ENCODE peak calls at places on chromosomes 4 and X, in ten cellular contexts. F, N, V, J, M, Q, O, H, D and P are unnamed samples.

GRCh38 chr4:57089549-57089948 is 20.6 kb downstream of the IGFBP7 start:
- DNase-seq in N (no peak), F (no peak), O (no peak), D (no peak), J (no peak), V (no peak), M (no peak), H (peak; percentile 51), Q (no peak), P (no peak)

GRCh38 chrX:40145001-40145631 is 47.4 kb upstream of the BCOR start:
- DNase-seq in M (no peak), V (no peak), F (no peak), O (peak; percentile 66), J (no peak), Q (no peak), H (no peak), N (no peak), D (no peak), P (peak; percentile 50)

GRCh38 chr4:124641715-124642380 is 70.7 kb downstream of the ANKRD50 start:
- DNase-seq in O (no peak), N (no peak), D (peak; percentile 94), F (peak; percentile 10), M (no peak), H (no peak), Q (no peak), J (no peak), V (no peak), P (peak; percentile 89)

GRCh38 chr4:71261633-71262121 is 77.1 kb upstream of the SLC4A4 start:
- DNase-seq in O (no peak), M (no peak), N (peak; percentile 25), V (no peak), H (no peak), F (no peak), D (peak; percentile 37), J (no peak), Q (no peak), P (no peak)

GRCh38 chr4:2716236-2716635 is 39.9 kb downstream of the TNIP2 start:
- DNase-seq in O (no peak), J (no peak), N (no peak), D (no peak), Q (no peak), M (no peak), H (peak; percentile 9), F (no peak), V (no peak), P (no peak)

GRCh38 chr4:182141046-182141445 is 102.2 kb upstream of the TENM3 start:
- DNase-seq in F (no peak), Q (no peak), V (no peak), O (peak; percentile 64), N (peak; percentile 30), D (no peak), J (peak; percentile 47), H (no peak), M (no peak), P (peak; percentile 9)

GRCh38 chr4:167623241-167623572 is 388.9 kb upstream of the SPOCK3 start:
- DNase-seq in N (no peak), M (no peak), O (no peak), H (no peak), F (no peak), V (no peak), Q (no peak), D (no peak), J (no peak), P (no peak)

GRCh38 chr4:141783770-141784169 is 147.4 kb downstream of the IL15 start:
- DNase-seq in O (no peak), H (no peak), F (no peak), V (no peak), M (no peak), Q (no peak), D (no peak), N (no peak), J (no peak), P (no peak)

GRCh38 chr4:188201851-188202250 is 62.6 kb downstream of the TRIML1 start:
- DNase-seq in V (no peak), F (no peak), M (no peak), N (no peak), J (no peak), D (peak; percentile 71), H (no peak), O (no peak), Q (no peak), P (no peak)

GRCh38 chr4:145436114-145436513 is 45.5 kb upstream of the SMAD1 start:
- DNase-seq in F (no peak), V (no peak), O (no peak), J (no peak), M (no peak), D (no peak), Q (no peak), H (no peak), N (no peak), P (no peak)

GRCh38 chr4:6493668-6494304 is 21.4 kb upstream of the PPP2R2C start:
- DNase-seq in H (peak; percentile 55), M (no peak), V (no peak), O (peak; percentile 78), Q (no peak), N (peak; percentile 11), D (peak; percentile 3), J (peak; percentile 69), F (no peak), P (peak; percentile 14)

GRCh38 chrX:26788402-26788998 is 572.5 kb downstream of the MAGEB5 start:
- DNase-seq in Q (no peak), D (no peak), H (no peak), M (no peak), J (no peak), O (no peak), V (no peak), N (no peak), F (no peak), P (no peak)

DNA sequence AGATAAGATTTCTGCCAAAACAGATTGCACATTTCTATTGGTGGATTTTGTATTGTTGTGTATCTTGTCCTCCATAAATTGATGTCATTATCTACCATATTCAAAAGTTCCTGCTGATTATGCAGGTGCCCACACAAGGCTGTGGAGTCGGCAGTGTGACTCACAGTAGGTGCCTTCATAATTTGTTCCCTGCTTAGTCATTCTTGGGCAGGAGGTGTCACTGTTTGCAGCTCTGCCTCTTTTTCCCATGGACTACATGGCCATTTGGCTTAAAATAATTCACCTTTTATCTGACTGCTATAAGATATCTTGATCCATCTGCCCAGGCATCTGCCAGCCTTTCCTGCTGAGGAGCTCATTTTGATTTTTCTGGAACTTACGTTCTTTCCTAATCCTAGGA is 33.6 kb upstream of the ENPEP start:
- DNase-seq in O (peak; percentile 14), Q (no peak), F (no peak), H (no peak), V (no peak), D (no peak), M (no peak), J (no peak), N (no peak), P (no peak)
- TF ChIP-seq CTCF in O (peak; percentile 61), Q (no peak), F (no peak), H (no peak), V (no peak), D (no peak), M (no peak), J (no peak), N (no peak), P (no peak)

DNA sequence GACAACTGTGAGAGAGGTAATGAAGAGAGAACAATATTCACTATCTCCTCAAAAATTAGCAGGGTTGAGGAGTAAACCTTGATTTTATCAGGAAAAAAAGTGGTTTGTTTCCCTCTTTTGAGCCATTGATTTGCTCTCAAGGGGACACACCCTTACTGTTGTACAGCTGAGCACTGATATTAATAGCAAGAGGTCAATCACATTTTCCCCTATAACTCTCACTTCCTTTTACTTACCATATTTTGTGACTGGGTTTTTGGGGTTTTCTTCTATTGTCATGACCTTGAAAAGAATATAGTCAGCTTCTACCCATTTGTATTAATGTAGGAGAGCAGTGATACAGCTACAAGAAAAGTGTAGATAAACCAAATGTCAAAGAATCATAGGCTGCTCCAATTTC is 70.2 kb upstream of the LONRF3 start:
- DNase-seq in M (no peak), D (no peak), Q (no peak), V (no peak), J (no peak), H (no peak), F (no peak), O (no peak), N (no peak), P (no peak)
- TF ChIP-seq CTCF in M (no peak), D (no peak), Q (no peak), V (no peak), J (no peak), H (no peak), F (no peak), O (no peak), N (no peak), P (no peak)

GRCh38 chr4:172596206-172596605 is 572.4 kb upstream of the GALNT7 start:
- DNase-seq in O (peak; percentile 41), V (no peak), M (no peak), D (no peak), J (no peak), F (no peak), H (no peak), Q (no peak), N (no peak), P (no peak)
- TF ChIP-seq CTCF in O (peak; percentile 48), V (no peak), M (no peak), D (no peak), J (no peak), F (no peak), H (no peak), Q (no peak), N (no peak), P (no peak)

DNA sequence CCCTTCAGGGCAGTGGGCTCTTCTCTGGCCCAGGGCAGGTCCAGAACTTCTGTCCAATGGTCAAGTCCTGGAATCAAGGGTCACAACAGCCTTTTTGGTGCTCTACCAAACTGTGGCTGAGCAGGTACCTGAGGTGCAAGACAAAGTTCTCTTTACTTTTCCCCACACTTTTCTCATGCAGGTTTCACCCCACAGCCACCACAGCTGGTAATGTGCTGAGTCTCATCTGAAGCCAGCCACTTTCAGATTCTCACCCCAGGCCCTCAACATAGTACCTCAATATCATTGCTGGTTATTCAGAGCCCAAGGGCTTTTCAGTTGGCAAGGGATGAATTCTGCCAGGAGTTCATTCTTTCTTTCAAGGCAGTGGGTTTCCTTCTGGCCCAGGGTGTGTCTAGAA is 426.0 kb downstream of the TECRL start:
- DNase-seq in O (no peak), F (no peak), N (no peak), Q (no peak), V (no peak), H (no peak), M (no peak), D (no peak), J (no peak), P (no peak)
- TF ChIP-seq CTCF in O (no peak), F (no peak), N (no peak), Q (no peak), V (no peak), H (no peak), M (no peak), D (no peak), J (no peak), P (no peak)